ENCODE peak calls at places on chromosomes 6 and 20, in four cellular contexts. One of them, this sample, is unnamed.

GRCh38 chr20:41513829-41514228 is 104.3 kb downstream of the CHD6 start:
- DNase-seq in astrocyte: no peak
- DNase-seq in CD8-positive, alpha-beta T cell: no peak
- DNase-seq in prostate gland: no peak
- DNase-seq in this sample: no peak

GRCh38 chr20:21609221-21609620 is 95.4 kb upstream of the NKX2-2 start:
- DNase-seq in astrocyte: no peak
- DNase-seq in CD8-positive, alpha-beta T cell: no peak
- DNase-seq in prostate gland: no peak
- DNase-seq in this sample: no peak

GRCh38 chr6:132931937-132932336 is 117.6 kb downstream of the RPS12 start:
- DNase-seq in astrocyte: peak; percentile 90
- DNase-seq in CD8-positive, alpha-beta T cell: no peak
- DNase-seq in prostate gland: peak; percentile 49
- DNase-seq in this sample: peak; percentile 67

GRCh38 chr6:38509713-38510112 is 130.0 kb downstream of the BTBD9 start:
- DNase-seq in astrocyte: peak; percentile 97
- DNase-seq in CD8-positive, alpha-beta T cell: no peak
- DNase-seq in prostate gland: no peak
- DNase-seq in this sample: no peak

GRCh38 chr20:64254571-64255360 is 782 bp upstream of the PCMTD2 start:
- DNase-seq in astrocyte: no peak
- DNase-seq in CD8-positive, alpha-beta T cell: peak; percentile 11
- DNase-seq in prostate gland: no peak
- DNase-seq in this sample: no peak

GRCh38 chr6:56959938-56960337 is 5.0 kb downstream of the BEND6 start:
- DNase-seq in astrocyte: peak; percentile 75
- DNase-seq in CD8-positive, alpha-beta T cell: no peak
- DNase-seq in prostate gland: no peak
- DNase-seq in this sample: no peak

GRCh38 chr6:2970753-2971419 is 481 bp downstream of the SERPINB6 start:
- DNase-seq in astrocyte: peak; percentile 42
- DNase-seq in CD8-positive, alpha-beta T cell: peak; percentile 61
- DNase-seq in prostate gland: peak; percentile 53
- DNase-seq in this sample: no peak

GRCh38 chr20:20837574-20838021 is 125.2 kb upstream of the RALGAPA2 start:
- DNase-seq in astrocyte: peak; percentile 6
- DNase-seq in CD8-positive, alpha-beta T cell: peak; percentile 21
- DNase-seq in prostate gland: peak; percentile 34
- DNase-seq in this sample: no peak

GRCh38 chr6:164628302-164628931 is 681.0 kb downstream of the C6orf118 start:
- DNase-seq in astrocyte: no peak
- DNase-seq in CD8-positive, alpha-beta T cell: no peak
- DNase-seq in prostate gland: no peak
- DNase-seq in this sample: no peak

GRCh38 chr20:58585753-58586540 is 65.1 kb upstream of the STX16 start:
- DNase-seq in astrocyte: no peak
- DNase-seq in CD8-positive, alpha-beta T cell: no peak
- DNase-seq in prostate gland: no peak
- DNase-seq in this sample: no peak

GRCh38 chr20:23225407-23226060 is 125.1 kb upstream of the NXT1 start:
- DNase-seq in astrocyte: peak; percentile 69
- DNase-seq in CD8-positive, alpha-beta T cell: no peak
- DNase-seq in prostate gland: no peak
- DNase-seq in this sample: no peak

GRCh38 chr6:47536816-47537401 is 59.3 kb downstream of the CD2AP start:
- DNase-seq in astrocyte: no peak
- DNase-seq in CD8-positive, alpha-beta T cell: no peak
- DNase-seq in prostate gland: no peak
- DNase-seq in this sample: peak; percentile 55

GRCh38 chr6:18004256-18004985 is 17.0 kb upstream of the KIF13A start:
- DNase-seq in astrocyte: no peak
- DNase-seq in CD8-positive, alpha-beta T cell: no peak
- DNase-seq in prostate gland: no peak
- DNase-seq in this sample: no peak

GRCh38 chr6:38588631-38589366 is 50.9 kb downstream of the BTBD9 start:
- DNase-seq in astrocyte: peak; percentile 50
- DNase-seq in CD8-positive, alpha-beta T cell: no peak
- DNase-seq in prostate gland: no peak
- DNase-seq in this sample: no peak

GRCh38 chr20:23691675-23692074 is 2.8 kb upstream of the CST4 start:
- DNase-seq in astrocyte: no peak
- DNase-seq in CD8-positive, alpha-beta T cell: no peak
- DNase-seq in prostate gland: no peak
- DNase-seq in this sample: no peak

GRCh38 chr6:14903176-14904088 is 342.4 kb upstream of the JARID2 start:
- DNase-seq in astrocyte: no peak
- DNase-seq in CD8-positive, alpha-beta T cell: no peak
- DNase-seq in prostate gland: no peak
- DNase-seq in this sample: no peak

GRCh38 chr20:62580052-62580451 is 62.3 kb upstream of the SLCO4A1 start:
- DNase-seq in astrocyte: no peak
- DNase-seq in CD8-positive, alpha-beta T cell: no peak
- DNase-seq in prostate gland: no peak
- DNase-seq in this sample: no peak

GRCh38 chr20:24166127-24166389 is 177.5 kb upstream of the GGTLC1 start:
- DNase-seq in astrocyte: no peak
- DNase-seq in CD8-positive, alpha-beta T cell: no peak
- DNase-seq in prostate gland: no peak
- DNase-seq in this sample: no peak

GRCh38 chr20:38523697-38524096 is 51.1 kb downstream of the RALGAPB start:
- DNase-seq in astrocyte: peak; percentile 30
- DNase-seq in CD8-positive, alpha-beta T cell: no peak
- DNase-seq in prostate gland: no peak
- DNase-seq in this sample: no peak

GRCh38 chr20:17471606-17472187 is 59.5 kb downstream of the BFSP1 start:
- DNase-seq in astrocyte: no peak
- DNase-seq in CD8-positive, alpha-beta T cell: no peak
- DNase-seq in prostate gland: no peak
- DNase-seq in this sample: no peak

GRCh38 chr6:133184798-133185380 is 56.3 kb upstream of the EYA4 start:
- DNase-seq in astrocyte: no peak
- DNase-seq in CD8-positive, alpha-beta T cell: no peak
- DNase-seq in prostate gland: no peak
- DNase-seq in this sample: no peak

GRCh38 chr6:93163146-93163545 is 256.2 kb downstream of the EPHA7 start:
- DNase-seq in astrocyte: no peak
- DNase-seq in CD8-positive, alpha-beta T cell: no peak
- DNase-seq in prostate gland: no peak
- DNase-seq in this sample: no peak

GRCh38 chr6:40923326-40923725 is 115.7 kb downstream of the UNC5CL start:
- DNase-seq in astrocyte: no peak
- DNase-seq in CD8-positive, alpha-beta T cell: no peak
- DNase-seq in prostate gland: no peak
- DNase-seq in this sample: no peak

GRCh38 chr6:73538116-73538779 is 17.4 kb upstream of the EEF1A1 start:
- DNase-seq in astrocyte: no peak
- DNase-seq in CD8-positive, alpha-beta T cell: no peak
- DNase-seq in prostate gland: no peak
- DNase-seq in this sample: no peak

GRCh38 chr6:93927731-93928130 is 508.4 kb upstream of the EPHA7 start:
- DNase-seq in astrocyte: no peak
- DNase-seq in CD8-positive, alpha-beta T cell: no peak
- DNase-seq in prostate gland: no peak
- DNase-seq in this sample: no peak

GRCh38 chr20:15220778-15221565 is 883.6 kb upstream of the FLRT3 start:
- DNase-seq in astrocyte: peak; percentile 22
- DNase-seq in CD8-positive, alpha-beta T cell: no peak
- DNase-seq in prostate gland: peak; percentile 16
- DNase-seq in this sample: no peak

GRCh38 chr6:100618349-100618671 is 153.6 kb upstream of the SIM1 start:
- DNase-seq in astrocyte: no peak
- DNase-seq in CD8-positive, alpha-beta T cell: no peak
- DNase-seq in prostate gland: no peak
- DNase-seq in this sample: no peak

GRCh38 chr6:11575408-11576033 is 38.0 kb downstream of the TMEM170B start:
- DNase-seq in astrocyte: peak; percentile 64
- DNase-seq in CD8-positive, alpha-beta T cell: peak; percentile 39
- DNase-seq in prostate gland: peak; percentile 51
- DNase-seq in this sample: peak; percentile 59
- H3K4me3 ChIP-seq in astrocyte: no peak overlapping the region
- H3K4me3 ChIP-seq in CD8-positive, alpha-beta T cell: no peak overlapping the region
- H3K4me3 ChIP-seq in prostate gland: no peak overlapping the region
- H3K4me3 ChIP-seq in this sample: no peak overlapping the region

DNA sequence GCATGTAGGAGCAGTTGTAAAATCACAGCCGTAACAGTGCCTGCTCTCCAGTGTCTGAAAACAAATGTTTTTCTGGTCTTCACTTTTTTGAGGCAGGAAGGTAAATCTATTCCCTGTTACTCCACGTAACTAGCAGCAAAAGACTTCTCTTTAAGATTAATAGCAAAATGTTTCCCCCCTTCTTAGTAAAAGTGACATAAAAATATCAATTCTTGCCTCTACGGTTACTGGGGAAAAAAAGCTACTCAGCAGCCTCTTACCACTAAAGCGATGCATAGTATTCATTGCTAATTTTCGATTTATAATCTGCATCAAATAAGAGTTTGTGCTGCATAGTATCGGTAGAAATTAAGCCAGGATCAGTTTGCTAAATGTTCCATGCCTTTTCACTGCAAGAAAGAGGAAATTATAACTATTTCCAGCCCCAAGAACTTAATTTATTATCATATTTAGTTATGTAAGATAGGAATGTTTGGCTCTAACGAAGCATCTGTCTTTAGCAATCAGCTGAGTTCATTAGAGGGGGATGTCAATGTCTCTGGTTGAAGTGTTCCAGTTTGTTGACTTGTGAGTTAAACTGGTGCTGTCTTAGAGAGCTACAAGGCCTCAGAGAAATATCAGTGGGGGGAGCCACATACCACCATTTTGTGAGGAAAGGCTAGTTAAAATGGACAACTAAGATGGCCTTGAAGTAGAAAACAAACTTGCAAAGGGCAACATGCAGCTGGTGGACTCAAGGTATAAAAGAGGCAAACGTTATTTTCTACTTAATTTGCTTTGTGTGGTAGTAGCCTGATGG is 630 bp upstream of the TSPYL1 start:
- DNase-seq in astrocyte: no peak
- DNase-seq in CD8-positive, alpha-beta T cell: no peak
- DNase-seq in prostate gland: no peak
- DNase-seq in this sample: peak; percentile 36
- TF ChIP-seq CTCF in astrocyte: no peak
- TF ChIP-seq CTCF in CD8-positive, alpha-beta T cell: no peak
- TF ChIP-seq CTCF in prostate gland: no peak
- TF ChIP-seq CTCF in this sample: peak; percentile 7

DNA sequence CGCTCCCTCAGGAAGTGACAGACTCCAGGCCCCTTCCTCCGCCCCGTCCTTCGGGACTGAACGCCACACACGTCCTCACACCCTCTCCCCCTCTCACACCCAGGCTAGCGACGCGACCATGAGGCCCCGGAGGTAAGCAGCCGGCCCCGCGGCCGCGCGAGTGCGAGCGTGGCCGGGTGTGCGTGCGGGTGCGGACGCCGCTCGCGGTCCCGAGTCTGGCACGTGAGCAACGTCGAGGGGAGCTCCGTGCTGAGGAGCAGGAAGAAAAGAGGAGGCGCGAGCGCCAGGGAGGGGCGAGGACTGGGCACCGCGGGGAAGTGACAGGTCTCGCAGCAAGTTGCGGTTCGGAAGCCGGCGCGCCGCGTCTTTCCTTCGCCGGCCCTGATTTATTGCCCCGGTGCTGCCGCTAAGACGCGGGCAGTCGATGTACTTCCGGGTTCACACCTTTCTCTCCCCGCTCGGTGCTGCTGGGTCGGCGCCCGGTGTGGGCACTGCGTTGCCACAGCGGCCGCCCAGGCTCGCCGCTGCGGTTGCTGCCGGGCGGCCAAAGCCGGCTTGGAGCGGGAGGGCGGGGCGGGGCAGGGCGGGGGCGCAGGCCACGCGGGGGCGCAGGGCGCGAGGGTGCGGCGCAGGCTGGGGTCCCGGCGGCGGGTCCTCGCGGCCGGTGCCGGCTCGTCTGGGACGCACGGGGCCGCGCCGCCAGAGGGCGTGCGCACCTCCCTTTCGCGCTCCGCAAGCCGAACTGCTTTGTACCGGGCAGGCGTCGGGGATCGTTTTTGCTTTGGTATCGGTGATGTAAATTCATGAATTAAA is 15.8 kb upstream of the LIN28B start:
- DNase-seq in astrocyte: peak; percentile 10
- DNase-seq in CD8-positive, alpha-beta T cell: no peak
- DNase-seq in prostate gland: no peak
- DNase-seq in this sample: no peak
- H3K4me3 ChIP-seq in astrocyte: peak overlapping the region; percentile 62
- H3K4me3 ChIP-seq in CD8-positive, alpha-beta T cell: peak overlapping the region; percentile 22
- H3K4me3 ChIP-seq in prostate gland: peak overlapping the region; percentile 21
- H3K4me3 ChIP-seq in this sample: peak overlapping the region; percentile 22

DNA sequence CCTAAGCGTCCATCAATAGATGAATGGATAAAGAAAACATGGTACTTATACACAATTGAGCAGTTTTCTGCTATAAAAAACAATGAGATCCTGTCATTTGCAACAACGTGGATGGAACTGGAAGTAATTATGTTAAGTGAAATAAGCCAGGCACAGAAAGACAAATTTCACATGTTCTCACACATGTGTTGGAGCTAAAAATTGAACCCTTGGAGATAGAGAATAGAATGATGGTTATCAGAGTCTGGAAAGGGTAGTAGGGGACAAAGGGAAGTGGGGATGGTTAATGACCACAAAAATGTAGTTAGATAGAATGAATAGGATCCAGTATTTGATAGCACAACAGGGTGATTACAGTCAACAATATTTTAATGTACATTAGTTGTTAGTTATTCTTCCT is 1033.5 kb downstream of the HACE1 start:
- DNase-seq in astrocyte: no peak
- DNase-seq in CD8-positive, alpha-beta T cell: no peak
- DNase-seq in prostate gland: no peak
- DNase-seq in this sample: no peak
- TF ChIP-seq CTCF in astrocyte: no peak
- TF ChIP-seq CTCF in CD8-positive, alpha-beta T cell: no peak
- TF ChIP-seq CTCF in prostate gland: no peak
- TF ChIP-seq CTCF in this sample: no peak

GRCh38 chr20:44017905-44018683 is 103.4 kb downstream of the TOX2 start:
- DNase-seq in astrocyte: peak; percentile 88
- DNase-seq in CD8-positive, alpha-beta T cell: no peak
- DNase-seq in prostate gland: peak; percentile 40
- DNase-seq in this sample: peak; percentile 70
- H3K4me3 ChIP-seq in astrocyte: no peak overlapping the region
- H3K4me3 ChIP-seq in CD8-positive, alpha-beta T cell: no peak overlapping the region
- H3K4me3 ChIP-seq in prostate gland: no peak overlapping the region
- H3K4me3 ChIP-seq in this sample: peak overlapping the region; percentile 21

GRCh38 chr6:42396720-42397119 is 55.0 kb downstream of the TRERF1 start:
- DNase-seq in astrocyte: no peak
- DNase-seq in CD8-positive, alpha-beta T cell: no peak
- DNase-seq in prostate gland: no peak
- DNase-seq in this sample: no peak
- TF ChIP-seq CTCF in astrocyte: no peak
- TF ChIP-seq CTCF in CD8-positive, alpha-beta T cell: no peak
- TF ChIP-seq CTCF in prostate gland: no peak
- TF ChIP-seq CTCF in this sample: no peak

DNA sequence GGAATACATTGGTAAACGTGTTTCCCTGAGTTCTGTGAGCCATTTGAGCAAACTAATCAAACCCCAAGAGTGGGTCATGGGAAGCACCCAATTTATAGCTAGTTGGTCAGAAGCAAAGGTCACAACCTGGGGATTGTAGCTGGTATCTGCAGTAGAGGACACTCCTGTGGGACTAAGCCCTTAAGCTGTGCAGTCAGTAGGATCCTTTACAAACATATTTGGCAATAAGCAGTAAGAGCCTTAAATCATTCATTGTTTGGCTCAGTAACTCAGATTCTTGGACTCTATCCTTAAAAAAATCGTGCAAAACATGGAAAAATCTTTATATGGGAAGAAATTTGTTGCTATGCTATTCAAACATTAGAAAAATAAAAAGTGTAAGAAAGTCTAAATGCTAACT is 29.9 kb downstream of the FRK start:
- DNase-seq in astrocyte: no peak
- DNase-seq in CD8-positive, alpha-beta T cell: no peak
- DNase-seq in prostate gland: no peak
- DNase-seq in this sample: no peak
- H3K4me3 ChIP-seq in astrocyte: no peak overlapping the region
- H3K4me3 ChIP-seq in CD8-positive, alpha-beta T cell: no peak overlapping the region
- H3K4me3 ChIP-seq in prostate gland: no peak overlapping the region
- H3K4me3 ChIP-seq in this sample: no peak overlapping the region

This sample was measured in LNCaP clone FGC.